ENCODE peak calls at places on chromosomes 6 and 20, in ten cellular contexts. W is CD8-positive, alpha-beta T cell; R is activated CD8-positive, alpha-beta T cell treated with anti-CD3 and anti-CD28 coated beads for 36 hours; F is cardiac fibroblast; N is tibial artery; B is A549; J is osteocyte; Q is NB4; M is GM12878; S is glutamatergic neuron. I is an unnamed sample.

GRCh38 chr6:32085759-32086458 is 23.2 kb downstream of the TNXB start:
- DNase-seq in R (no peak), S (no peak), F (no peak), Q (peak; percentile 40), B (no peak), M (no peak), J (no peak), W (no peak), N (no peak), I (no peak)

GRCh38 chr6:108559884-108560462 is 744 bp upstream of the FOXO3 start:
- DNase-seq in J (peak; percentile 86), M (no peak), N (peak; percentile 91), R (peak; percentile 32), Q (peak; percentile 72), S (peak; percentile 73), W (no peak), B (peak; percentile 67), F (peak; percentile 68), I (peak; percentile 93)

GRCh38 chr6:82013561-82014275 is 233.8 kb downstream of the IBTK start:
- DNase-seq in B (no peak), F (peak; percentile 89), N (no peak), M (no peak), S (no peak), R (no peak), Q (peak; percentile 3), J (no peak), W (no peak), I (no peak)

GRCh38 chr6:42510795-42511194 is 53.0 kb upstream of the UBR2 start:
- DNase-seq in Q (no peak), M (no peak), B (no peak), F (no peak), J (no peak), W (no peak), N (no peak), R (no peak), S (no peak), I (no peak)

GRCh38 chr20:4244700-4245485 is 229.5 kb upstream of the RNF24 start:
- DNase-seq in F (no peak), S (no peak), W (no peak), J (no peak), R (no peak), B (peak; percentile 85), M (no peak), N (no peak), Q (no peak), I (no peak)

GRCh38 chr6:125949069-125949468 is 7.5 kb upstream of the HINT3 start:
- DNase-seq in R (no peak), N (no peak), Q (no peak), F (no peak), W (no peak), S (no peak), M (no peak), J (no peak), B (no peak), I (no peak)

GRCh38 chr20:24100370-24101011 is 111.9 kb upstream of the GGTLC1 start:
- DNase-seq in F (peak; percentile 79), B (peak; percentile 77), N (no peak), J (no peak), R (peak; percentile 77), W (peak; percentile 57), Q (peak; percentile 67), M (no peak), S (peak; percentile 68), I (no peak)

GRCh38 chr6:624979-625378 is 31.9 kb downstream of the HUS1B start:
- DNase-seq in F (peak; percentile 22), B (peak; percentile 18), W (no peak), M (peak; percentile 36), S (no peak), Q (peak; percentile 37), J (no peak), R (no peak), N (no peak), I (peak; percentile 69)

GRCh38 chr20:1324598-1325172 is 4.3 kb downstream of the SDCBP2 start:
- DNase-seq in J (peak; percentile 62), N (peak; percentile 62), W (peak; percentile 52), R (peak; percentile 65), B (peak; percentile 42), S (no peak), M (no peak), Q (peak; percentile 35), F (peak; percentile 88), I (peak; percentile 60)

DNA sequence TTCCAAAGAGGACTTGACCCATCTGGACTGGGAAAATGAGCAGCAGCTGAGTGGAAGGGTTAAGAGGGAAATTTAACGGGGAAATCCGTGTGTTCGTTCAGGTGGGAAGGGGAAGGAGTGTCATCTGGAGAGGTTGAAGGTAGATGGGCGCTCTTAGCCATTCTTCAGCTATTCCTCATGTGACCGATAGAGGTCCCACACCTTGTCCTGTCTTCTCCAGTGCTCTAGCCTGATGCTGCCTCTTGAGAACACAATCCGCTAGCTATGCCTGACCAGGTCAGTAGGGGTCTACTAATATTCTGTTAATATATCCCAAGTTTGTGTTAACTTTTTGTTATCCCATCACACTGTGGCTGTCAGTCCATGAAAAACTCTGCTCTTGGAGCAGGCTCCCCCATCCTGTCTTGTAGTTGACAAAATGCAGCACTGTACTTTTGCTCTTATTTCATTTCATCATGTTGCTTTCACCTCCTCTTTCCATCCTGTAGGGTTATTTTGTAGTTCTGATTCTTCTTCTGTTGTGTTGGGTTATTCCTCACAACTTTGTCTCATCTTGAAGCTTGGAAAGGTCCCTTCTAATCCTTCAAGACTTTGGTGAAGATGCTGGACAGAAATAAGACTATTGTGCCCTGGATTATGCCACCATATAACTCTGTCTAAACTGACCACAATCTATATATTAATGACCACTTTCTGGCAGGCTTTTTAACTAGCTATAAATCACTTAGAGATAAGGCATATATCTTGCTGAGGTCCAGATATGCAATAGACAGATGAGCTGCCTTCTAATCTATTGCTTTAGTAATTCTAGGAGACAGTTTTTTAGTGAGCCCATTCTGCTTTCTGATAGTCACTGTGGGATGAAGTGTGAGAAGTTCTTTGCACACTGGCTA is 123.4 kb upstream of the SUPT3H start:
- DNase-seq in F (peak; percentile 24), N (no peak), Q (no peak), M (no peak), J (no peak), S (no peak), B (peak; percentile 61), R (no peak), W (no peak), I (no peak)
- TF ChIP-seq CTCF in F (peak; percentile 41), N (no peak), Q (peak; percentile 1), M (peak; percentile 50), J (peak; percentile 37), S (peak; percentile 62), B (peak; percentile 28), R (no peak), W (no peak), I (no peak)

GRCh38 chr6:43952746-43953145 is 174.5 kb downstream of the MRPL14 start:
- DNase-seq in F (peak; percentile 33), R (peak; percentile 23), W (no peak), B (peak; percentile 12), Q (peak; percentile 73), S (no peak), M (no peak), J (peak; percentile 64), N (no peak), I (no peak)
- TF ChIP-seq CTCF in F (peak; percentile 29), R (no peak), W (no peak), B (no peak), Q (peak; percentile 56), S (no peak), M (peak; percentile 18), J (peak; percentile 23), N (no peak), I (no peak)

DNA sequence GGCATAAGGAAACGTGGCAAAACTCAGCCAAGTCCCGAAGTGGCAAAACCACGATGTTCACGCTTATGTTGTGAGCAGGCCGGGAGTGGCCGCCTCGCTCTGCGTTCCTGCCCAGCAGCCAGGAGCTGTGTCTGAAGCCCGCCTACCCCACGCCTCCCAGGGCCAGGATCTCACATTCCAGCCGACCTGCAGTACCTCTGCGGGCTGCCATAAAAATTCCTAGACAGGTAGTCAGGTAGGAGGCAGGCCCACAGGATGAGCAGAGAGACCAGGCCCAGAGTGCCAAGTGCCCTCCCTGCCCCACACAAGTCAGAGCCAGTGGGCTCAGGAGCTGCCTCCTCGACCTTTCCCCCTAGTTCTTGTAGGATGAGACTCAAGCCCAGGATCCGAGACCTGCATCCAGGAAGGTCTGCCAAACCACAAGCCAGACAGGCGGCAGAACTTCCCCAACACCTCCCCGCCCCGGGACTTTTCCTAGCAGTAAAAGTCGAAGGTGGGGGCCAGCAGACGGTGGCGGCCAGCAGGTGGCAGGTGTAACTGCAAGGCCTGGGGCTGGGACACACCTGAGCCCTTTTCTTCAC is 16.7 kb downstream of the PMEPA1 start:
- DNase-seq in J (no peak), M (no peak), S (no peak), Q (no peak), W (peak; percentile 28), F (no peak), R (no peak), B (no peak), N (no peak), I (no peak)
- TF ChIP-seq CTCF in J (no peak), M (peak; percentile 26), S (no peak), Q (no peak), W (no peak), F (no peak), R (peak; percentile 19), B (peak; percentile 15), N (no peak), I (no peak)

DNA sequence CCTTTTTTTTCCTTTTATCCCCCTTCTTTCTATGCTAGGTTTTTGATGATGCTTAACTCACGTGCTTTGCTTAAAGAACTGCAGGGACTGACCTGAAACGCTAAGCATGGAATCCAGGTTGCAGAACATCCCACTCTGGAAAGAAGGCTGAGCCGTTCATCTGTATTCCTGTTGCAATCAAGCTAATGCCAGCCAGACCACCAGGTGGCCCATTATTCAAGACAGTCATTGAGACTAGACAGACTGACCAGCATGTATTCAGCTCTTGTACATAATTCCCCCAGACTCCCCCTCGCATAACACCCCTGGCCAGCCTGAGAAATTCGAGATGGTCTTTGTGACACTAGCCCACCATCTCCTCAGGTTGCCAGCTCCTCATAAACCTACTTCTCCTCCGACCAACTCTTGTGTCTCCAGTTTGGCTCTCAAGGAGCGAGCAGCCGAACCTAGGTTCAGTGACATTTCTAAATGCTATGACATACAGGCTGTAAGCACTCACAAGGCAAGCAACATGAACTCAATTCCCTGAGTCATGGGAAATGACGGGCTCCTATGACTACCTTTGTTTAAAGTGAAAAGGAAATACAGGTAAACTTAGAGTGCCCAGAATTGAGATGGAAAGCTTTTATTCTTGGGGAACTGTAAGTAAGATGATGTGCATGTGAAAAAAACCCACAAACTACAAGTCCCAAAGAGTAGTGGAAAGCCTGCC is 309.3 kb upstream of the CDYL start:
- DNase-seq in M (no peak), J (no peak), R (no peak), W (no peak), S (no peak), Q (peak; percentile 18), B (peak; percentile 27), N (no peak), F (peak; percentile 22), I (no peak)
- TF ChIP-seq CTCF in M (no peak), J (no peak), R (no peak), W (no peak), S (no peak), Q (peak; percentile 14), B (no peak), N (no peak), F (peak; percentile 14), I (no peak)

GRCh38 chr6:35386989-35387388 is 44.6 kb downstream of the PPARD start:
- DNase-seq in S (no peak), W (no peak), M (no peak), B (no peak), R (no peak), J (no peak), Q (peak; percentile 42), F (peak; percentile 53), N (no peak), I (no peak)
- TF ChIP-seq CTCF in S (no peak), W (no peak), M (no peak), B (no peak), R (no peak), J (no peak), Q (no peak), F (no peak), N (no peak), I (no peak)

GRCh38 chr6:63245908-63246307 is 34.6 kb downstream of the FKBP1C start:
- DNase-seq in M (no peak), B (peak; percentile 16), S (no peak), R (peak; percentile 5), F (no peak), N (no peak), Q (peak; percentile 6), J (no peak), W (no peak), I (no peak)
- TF ChIP-seq CTCF in M (peak; percentile 25), B (no peak), S (peak; percentile 47), R (no peak), F (no peak), N (no peak), Q (peak; percentile 30), J (peak; percentile 18), W (no peak), I (no peak)